ENCODE peak calls at places on chromosomes 1 and 21, in seven cellular contexts. One of them, this sample, is unnamed.

GRCh38 chr1:25544819-25545218 is 1.4 kb downstream of the LDLRAP1 start:
- DNase-seq in HCT116: no peak
- DNase-seq in esophagus muscularis mucosa: no peak
- DNase-seq in heart left ventricle: peak
- DNase-seq in GM12878: no peak
- DNase-seq in stomach: peak
- DNase-seq in IMR-90: no peak
- DNase-seq in this sample: peak

GRCh38 chr1:94026869-94027388 is 94.0 kb downstream of the ABCA4 start:
- DNase-seq in HCT116: no peak
- DNase-seq in esophagus muscularis mucosa: no peak
- DNase-seq in heart left ventricle: no peak
- DNase-seq in GM12878: no peak
- DNase-seq in stomach: no peak
- DNase-seq in IMR-90: no peak
- DNase-seq in this sample: no peak

GRCh38 chr1:167109125-167109524 is 15.2 kb downstream of the STYXL2 start:
- DNase-seq in HCT116: no peak
- DNase-seq in esophagus muscularis mucosa: no peak
- DNase-seq in heart left ventricle: no peak
- DNase-seq in GM12878: no peak
- DNase-seq in stomach: no peak
- DNase-seq in IMR-90: no peak
- DNase-seq in this sample: no peak

GRCh38 chr1:186404454-186405051 is 28.9 kb downstream of the ODR4 start:
- DNase-seq in HCT116: no peak
- DNase-seq in esophagus muscularis mucosa: no peak
- DNase-seq in heart left ventricle: no peak
- DNase-seq in GM12878: no peak
- DNase-seq in stomach: no peak
- DNase-seq in IMR-90: peak
- DNase-seq in this sample: no peak

GRCh38 chr1:106063510-106063909 is 993.0 kb upstream of the PRMT6 start:
- DNase-seq in HCT116: no peak
- DNase-seq in esophagus muscularis mucosa: no peak
- DNase-seq in heart left ventricle: no peak
- DNase-seq in GM12878: no peak
- DNase-seq in stomach: no peak
- DNase-seq in IMR-90: no peak
- DNase-seq in this sample: no peak

GRCh38 chr1:173113015-173113741 is 62.4 kb upstream of the TNFSF18 start:
- DNase-seq in HCT116: peak
- DNase-seq in esophagus muscularis mucosa: no peak
- DNase-seq in heart left ventricle: no peak
- DNase-seq in GM12878: no peak
- DNase-seq in stomach: no peak
- DNase-seq in IMR-90: peak
- DNase-seq in this sample: no peak

GRCh38 chr21:34952701-34953100 is 96.4 kb downstream of the RUNX1 start:
- DNase-seq in HCT116: no peak
- DNase-seq in esophagus muscularis mucosa: no peak
- DNase-seq in heart left ventricle: no peak
- DNase-seq in GM12878: no peak
- DNase-seq in stomach: no peak
- DNase-seq in IMR-90: no peak
- DNase-seq in this sample: no peak

GRCh38 chr1:203610061-203610460 is 16.6 kb upstream of the ATP2B4 start:
- DNase-seq in HCT116: no peak
- DNase-seq in esophagus muscularis mucosa: no peak
- DNase-seq in heart left ventricle: no peak
- DNase-seq in GM12878: no peak
- DNase-seq in stomach: no peak
- DNase-seq in IMR-90: no peak
- DNase-seq in this sample: no peak

GRCh38 chr21:46214478-46215340 is 13.9 kb downstream of the LSS start:
- DNase-seq in HCT116: no peak
- DNase-seq in esophagus muscularis mucosa: no peak
- DNase-seq in heart left ventricle: peak
- DNase-seq in GM12878: no peak
- DNase-seq in stomach: no peak
- DNase-seq in IMR-90: no peak
- DNase-seq in this sample: no peak

GRCh38 chr1:192724670-192725069 is 84.2 kb upstream of the RGS2 start:
- DNase-seq in HCT116: no peak
- DNase-seq in esophagus muscularis mucosa: no peak
- DNase-seq in heart left ventricle: no peak
- DNase-seq in GM12878: no peak
- DNase-seq in stomach: no peak
- DNase-seq in IMR-90: peak
- DNase-seq in this sample: no peak

GRCh38 chr1:18413906-18414305 is 66.8 kb upstream of the KLHDC7A start:
- DNase-seq in HCT116: peak
- DNase-seq in esophagus muscularis mucosa: no peak
- DNase-seq in heart left ventricle: no peak
- DNase-seq in GM12878: no peak
- DNase-seq in stomach: peak
- DNase-seq in IMR-90: no peak
- DNase-seq in this sample: no peak

GRCh38 chr1:199029855-199030254 is 391.0 kb downstream of the PTPRC start:
- DNase-seq in HCT116: no peak
- DNase-seq in esophagus muscularis mucosa: no peak
- DNase-seq in heart left ventricle: no peak
- DNase-seq in GM12878: no peak
- DNase-seq in stomach: no peak
- DNase-seq in IMR-90: peak
- DNase-seq in this sample: no peak

GRCh38 chr1:27622828-27623227 is 12.2 kb downstream of the FGR start:
- DNase-seq in HCT116: no peak
- DNase-seq in esophagus muscularis mucosa: no peak
- DNase-seq in heart left ventricle: no peak
- DNase-seq in GM12878: no peak
- DNase-seq in stomach: no peak
- DNase-seq in IMR-90: no peak
- DNase-seq in this sample: no peak

GRCh38 chr1:174191255-174191906 is 32.1 kb downstream of the RABGAP1L start:
- DNase-seq in HCT116: no peak
- DNase-seq in esophagus muscularis mucosa: no peak
- DNase-seq in heart left ventricle: no peak
- DNase-seq in GM12878: no peak
- DNase-seq in stomach: no peak
- DNase-seq in IMR-90: peak
- DNase-seq in this sample: no peak

GRCh38 chr1:184299076-184299790 is 87.6 kb upstream of the C1orf21 start:
- DNase-seq in HCT116: no peak
- DNase-seq in esophagus muscularis mucosa: no peak
- DNase-seq in heart left ventricle: no peak
- DNase-seq in GM12878: no peak
- DNase-seq in stomach: no peak
- DNase-seq in IMR-90: peak
- DNase-seq in this sample: no peak

GRCh38 chr1:108881369-108881768 is 4.6 kb downstream of the GPSM2 start:
- DNase-seq in HCT116: no peak
- DNase-seq in esophagus muscularis mucosa: no peak
- DNase-seq in heart left ventricle: no peak
- DNase-seq in GM12878: no peak
- DNase-seq in stomach: no peak
- DNase-seq in IMR-90: peak
- DNase-seq in this sample: no peak

GRCh38 chr1:46595127-46595526 is 8.9 kb downstream of the MKNK1 start:
- DNase-seq in HCT116: no peak
- DNase-seq in esophagus muscularis mucosa: peak
- DNase-seq in heart left ventricle: peak
- DNase-seq in GM12878: no peak
- DNase-seq in stomach: no peak
- DNase-seq in IMR-90: no peak
- DNase-seq in this sample: no peak

GRCh38 chr1:7616076-7616833 is 154.8 kb upstream of the VAMP3 start:
- DNase-seq in HCT116: no peak
- DNase-seq in esophagus muscularis mucosa: no peak
- DNase-seq in heart left ventricle: peak
- DNase-seq in GM12878: no peak
- DNase-seq in stomach: peak
- DNase-seq in IMR-90: peak
- DNase-seq in this sample: peak

GRCh38 chr1:203769505-203770343 is 4.7 kb downstream of the LAX1 start:
- DNase-seq in HCT116: no peak
- DNase-seq in esophagus muscularis mucosa: peak
- DNase-seq in heart left ventricle: peak
- DNase-seq in GM12878: no peak
- DNase-seq in stomach: peak
- DNase-seq in IMR-90: peak
- DNase-seq in this sample: no peak

GRCh38 chr1:192418886-192419285 is 102.1 kb downstream of the RGS21 start:
- DNase-seq in HCT116: no peak
- DNase-seq in esophagus muscularis mucosa: no peak
- DNase-seq in heart left ventricle: no peak
- DNase-seq in GM12878: no peak
- DNase-seq in stomach: no peak
- DNase-seq in IMR-90: no peak
- DNase-seq in this sample: no peak

GRCh38 chr21:46109251-46110221 is 11.6 kb downstream of the COL6A2 start:
- DNase-seq in HCT116: no peak
- DNase-seq in esophagus muscularis mucosa: peak
- DNase-seq in heart left ventricle: peak
- DNase-seq in GM12878: no peak
- DNase-seq in stomach: peak
- DNase-seq in IMR-90: no peak
- DNase-seq in this sample: no peak

GRCh38 chr1:65734976-65735375 is 57.7 kb upstream of the PDE4B start:
- DNase-seq in HCT116: no peak
- DNase-seq in esophagus muscularis mucosa: no peak
- DNase-seq in heart left ventricle: no peak
- DNase-seq in GM12878: no peak
- DNase-seq in stomach: no peak
- DNase-seq in IMR-90: peak
- DNase-seq in this sample: no peak

GRCh38 chr1:111960971-111961370 is 28.5 kb downstream of the KCND3 start:
- DNase-seq in HCT116: no peak
- DNase-seq in esophagus muscularis mucosa: no peak
- DNase-seq in heart left ventricle: no peak
- DNase-seq in GM12878: no peak
- DNase-seq in stomach: no peak
- DNase-seq in IMR-90: no peak
- DNase-seq in this sample: no peak

GRCh38 chr1:226644541-226645176 is 94.4 kb downstream of the ITPKB start:
- DNase-seq in HCT116: no peak
- DNase-seq in esophagus muscularis mucosa: no peak
- DNase-seq in heart left ventricle: no peak
- DNase-seq in GM12878: no peak
- DNase-seq in stomach: no peak
- DNase-seq in IMR-90: peak
- DNase-seq in this sample: no peak

GRCh38 chr1:89954401-89954800 is 40.5 kb upstream of the ZNF326 start:
- DNase-seq in HCT116: no peak
- DNase-seq in esophagus muscularis mucosa: no peak
- DNase-seq in heart left ventricle: no peak
- DNase-seq in GM12878: no peak
- DNase-seq in stomach: no peak
- DNase-seq in IMR-90: no peak
- DNase-seq in this sample: no peak

GRCh38 chr1:209948155-209948554 is 10.1 kb downstream of the SYT14 start:
- DNase-seq in HCT116: no peak
- DNase-seq in esophagus muscularis mucosa: no peak
- DNase-seq in heart left ventricle: no peak
- DNase-seq in GM12878: no peak
- DNase-seq in stomach: no peak
- DNase-seq in IMR-90: no peak
- DNase-seq in this sample: no peak
- TF ChIP-seq POLR2A in HCT116: no peak
- TF ChIP-seq POLR2A in esophagus muscularis mucosa: no peak
- TF ChIP-seq POLR2A in heart left ventricle: no peak
- TF ChIP-seq POLR2A in GM12878: no peak
- TF ChIP-seq POLR2A in stomach: no peak
- TF ChIP-seq POLR2A in IMR-90: no peak
- TF ChIP-seq POLR2A in this sample: no peak

DNA sequence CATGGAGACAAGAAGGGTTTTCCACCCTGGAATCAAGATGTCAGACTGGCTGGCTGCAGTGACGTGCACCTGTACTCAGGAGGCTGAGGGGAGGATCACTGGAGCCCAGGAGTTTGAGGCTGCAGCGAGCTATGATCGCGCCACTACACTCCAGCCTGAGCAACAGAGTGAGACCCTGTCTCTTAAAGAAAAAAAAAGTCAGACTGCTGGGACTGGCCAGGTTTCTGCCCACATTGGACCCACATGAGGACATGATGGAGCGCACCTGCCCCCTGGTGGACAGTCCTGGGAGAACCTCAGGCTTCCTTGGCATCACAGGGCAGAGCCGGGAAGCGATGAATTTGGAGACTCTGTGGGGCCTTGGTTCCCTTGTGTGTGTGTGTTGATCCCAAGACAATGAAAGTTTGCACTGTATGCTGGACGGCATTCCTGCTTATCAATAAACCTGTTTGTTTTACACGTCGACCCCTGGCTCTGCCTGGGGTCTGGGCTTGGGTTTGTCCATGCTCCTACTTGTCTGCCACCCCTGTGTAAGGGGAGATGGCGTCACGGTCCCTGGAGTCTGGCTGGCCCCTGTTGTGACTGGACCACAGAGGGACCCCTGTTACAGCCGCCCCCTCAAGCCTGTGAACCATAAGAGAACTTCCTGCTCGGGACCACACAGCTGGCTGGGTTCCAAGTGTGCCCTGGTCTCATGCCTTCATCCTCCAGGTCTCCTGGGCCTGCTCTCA is 20.9 kb upstream of the VPS13D start:
- DNase-seq in HCT116: peak
- DNase-seq in esophagus muscularis mucosa: peak
- DNase-seq in heart left ventricle: peak
- DNase-seq in GM12878: no peak
- DNase-seq in stomach: peak
- DNase-seq in IMR-90: peak
- DNase-seq in this sample: peak
- TF ChIP-seq POLR2A in HCT116: no peak
- TF ChIP-seq POLR2A in esophagus muscularis mucosa: no peak
- TF ChIP-seq POLR2A in heart left ventricle: no peak
- TF ChIP-seq POLR2A in GM12878: no peak
- TF ChIP-seq POLR2A in stomach: no peak
- TF ChIP-seq POLR2A in IMR-90: peak
- TF ChIP-seq POLR2A in this sample: no peak

GRCh38 chr1:11024545-11024944 is 12.1 kb downstream of the TARDBP start:
- DNase-seq in HCT116: no peak
- DNase-seq in esophagus muscularis mucosa: no peak
- DNase-seq in heart left ventricle: no peak
- DNase-seq in GM12878: no peak
- DNase-seq in stomach: no peak
- DNase-seq in IMR-90: no peak
- DNase-seq in this sample: no peak
- TF ChIP-seq POLR2A in HCT116: no peak
- TF ChIP-seq POLR2A in esophagus muscularis mucosa: no peak
- TF ChIP-seq POLR2A in heart left ventricle: no peak
- TF ChIP-seq POLR2A in GM12878: no peak
- TF ChIP-seq POLR2A in stomach: no peak
- TF ChIP-seq POLR2A in IMR-90: no peak
- TF ChIP-seq POLR2A in this sample: no peak

GRCh38 chr1:155107309-155108283 is 20.1 kb upstream of the EFNA1 start:
- DNase-seq in HCT116: no peak
- DNase-seq in esophagus muscularis mucosa: no peak
- DNase-seq in heart left ventricle: no peak
- DNase-seq in GM12878: no peak
- DNase-seq in stomach: no peak
- DNase-seq in IMR-90: no peak
- DNase-seq in this sample: no peak
- TF ChIP-seq POLR2A in HCT116: no peak
- TF ChIP-seq POLR2A in esophagus muscularis mucosa: no peak
- TF ChIP-seq POLR2A in heart left ventricle: no peak
- TF ChIP-seq POLR2A in GM12878: no peak
- TF ChIP-seq POLR2A in stomach: no peak
- TF ChIP-seq POLR2A in IMR-90: no peak
- TF ChIP-seq POLR2A in this sample: no peak

This sample was measured in H54.